ENCODE peak calls at places on chromosomes 16 and 17, in four cellular contexts. Z is mammary epithelial cell, S is Karpas-422, T is SK-N-SH. N is an unnamed sample.

GRCh38 chr17:57604771-57605733 is 140.0 kb downstream of the CCDC182 start:
- DNase-seq in Z (no peak), S (peak), T (peak), N (no peak)

GRCh38 chr16:71520550-71520949 is 5.7 kb upstream of the CHST4 start:
- DNase-seq in Z (peak), S (no peak), T (no peak), N (no peak)

GRCh38 chr17:43674394-43674793 is 12.7 kb upstream of the MEOX1 start:
- DNase-seq in Z (no peak), S (no peak), T (no peak), N (no peak)

GRCh38 chr17:47778184-47778635 is 43.4 kb downstream of the OSBPL7 start:
- DNase-seq in Z (no peak), S (no peak), T (no peak), N (no peak)

GRCh38 chr17:538096-538973 is 176.3 kb downstream of the VPS53 start:
- DNase-seq in Z (no peak), S (no peak), T (no peak), N (no peak)

GRCh38 chr17:63694974-63695773 is 4.8 kb downstream of the LIMD2 start:
- DNase-seq in Z (no peak), S (peak), T (no peak), N (peak)

GRCh38 chr17:19534562-19535149 is 1.0 kb downstream of the SLC47A1 start:
- DNase-seq in Z (peak), S (no peak), T (no peak), N (no peak)

GRCh38 chr16:16159662-16160061 is 63.6 kb downstream of the ABCC6 start:
- DNase-seq in Z (no peak), S (no peak), T (no peak), N (no peak)

GRCh38 chr17:79294459-79295071 is 219.9 kb downstream of the ENGASE start:
- DNase-seq in Z (peak), S (peak), T (no peak), N (peak)

GRCh38 chr16:81432899-81433560 is 11.6 kb upstream of the CMIP start:
- DNase-seq in Z (no peak), S (no peak), T (no peak), N (no peak)

GRCh38 chr16:66480265-66481080 is 53.4 kb downstream of the BEAN1 start:
- DNase-seq in Z (peak), S (no peak), T (no peak), N (no peak)

GRCh38 chr17:45129426-45129939 is 2.8 kb downstream of the PLCD3 start:
- DNase-seq in Z (no peak), S (no peak), T (no peak), N (peak)

GRCh38 chr17:38729368-38729885 is 714 bp upstream of the CISD3 start:
- DNase-seq in Z (no peak), S (no peak), T (no peak), N (no peak)

GRCh38 chr16:84449156-84450140 is 55.0 kb downstream of the MEAK7 start:
- DNase-seq in Z (no peak), S (no peak), T (no peak), N (peak)

GRCh38 chr16:35181422-35182030 is 1722.1 kb downstream of the TP53TG3F start:
- DNase-seq in Z (no peak), S (no peak), T (no peak), N (no peak)

GRCh38 chr16:5042574-5043171 is 8.9 kb upstream of the NAGPA start:
- DNase-seq in Z (peak), S (no peak), T (no peak), N (peak)

GRCh38 chr16:19089410-19089955 is 22.1 kb downstream of the COQ7 start:
- DNase-seq in Z (no peak), S (peak), T (no peak), N (no peak)

GRCh38 chr17:39653662-39654331 is 11.4 kb upstream of the TCAP start:
- DNase-seq in Z (no peak), S (peak), T (peak), N (peak)

GRCh38 chr17:63492940-63493339 is 16.1 kb downstream of the ACE start:
- DNase-seq in Z (no peak), S (no peak), T (no peak), N (no peak)

GRCh38 chr16:47228241-47228640 is 84.5 kb upstream of the NETO2 start:
- DNase-seq in Z (no peak), S (no peak), T (no peak), N (no peak)

GRCh38 chr16:74936902-74937560 is 47.9 kb downstream of the WDR59 start:
- DNase-seq in Z (peak), S (no peak), T (no peak), N (no peak)

GRCh38 chr16:46929378-46930332 is 43.8 kb downstream of the DNAJA2 start:
- DNase-seq in Z (peak), S (peak), T (peak), N (peak)

GRCh38 chr17:30172560-30172959 is 55.9 kb downstream of the NSRP1 start:
- DNase-seq in Z (no peak), S (no peak), T (no peak), N (no peak)

GRCh38 chr17:75046583-75047289 is at the start of the genes ATP5PD and KCTD2:
- DNase-seq in Z (peak), S (peak), T (peak), N (peak)

GRCh38 chr17:75051941-75052340 is 4.9 kb downstream of the KCTD2 start:
- DNase-seq in Z (no peak), S (no peak), T (no peak), N (no peak)

GRCh38 chr17:75049057-75049456 is 2.0 kb downstream of the KCTD2 start:
- DNase-seq in Z (no peak), S (no peak), T (no peak), N (no peak)

GRCh38 chr17:75047398-75048098 is 523 bp downstream of the KCTD2 start:
- DNase-seq in Z (no peak), S (peak), T (no peak), N (peak)

DNA sequence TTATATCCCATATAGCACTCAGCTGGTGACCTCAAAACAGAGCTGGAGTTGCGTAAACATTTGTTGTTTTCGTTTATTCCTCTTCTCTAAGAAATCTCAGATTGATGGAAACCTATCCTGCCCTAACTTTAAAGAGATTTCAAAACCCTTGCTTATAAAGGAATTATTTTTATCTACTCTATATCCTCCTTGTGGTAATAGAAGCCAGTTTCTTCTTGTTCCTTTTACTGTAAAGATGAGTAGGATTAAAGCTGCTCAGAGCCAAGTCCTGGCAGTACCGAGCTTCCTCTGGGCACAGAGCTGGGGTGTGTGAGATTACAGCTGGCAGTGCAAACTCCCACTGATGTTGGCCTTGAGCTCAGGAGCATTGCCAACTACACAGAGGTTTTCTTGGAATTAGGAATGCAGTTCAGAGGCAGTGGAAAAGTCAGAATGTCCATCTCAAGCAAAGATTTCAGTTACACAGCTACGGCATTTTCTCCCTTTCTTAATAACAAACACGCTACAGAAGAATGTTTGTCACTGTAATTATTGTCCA is 1.4 kb downstream of the KCTD2 start:
- DNase-seq in Z (no peak), S (no peak), T (no peak), N (no peak)
- H3K9ac ChIP-seq in Z (peak), S (peak), T (peak), N (no peak)

GRCh38 chr17:2083613-2084128 is 28.8 kb downstream of the HIC1 start:
- DNase-seq in Z (no peak), S (no peak), T (no peak), N (no peak)
- H3K9ac ChIP-seq in Z (no peak), S (peak), T (no peak), N (no peak)

GRCh38 chr16:1613728-1614225 is 1.6 kb downstream of the CRAMP1 start:
- DNase-seq in Z (peak), S (peak), T (no peak), N (peak)
- H3K9ac ChIP-seq in Z (peak), S (peak), T (peak), N (peak)

GRCh38 chr17:75845058-75845711 is 981 bp upstream of the UNC13D start:
- DNase-seq in Z (peak), S (peak), T (peak), N (peak)
- H3K9ac ChIP-seq in Z (no peak), S (peak), T (no peak), N (no peak)

GRCh38 chr17:4479982-4480751 is 18.5 kb upstream of the SPNS2 start:
- DNase-seq in Z (no peak), S (no peak), T (no peak), N (no peak)
- H3K9ac ChIP-seq in Z (no peak), S (no peak), T (no peak), N (no peak)

DNA sequence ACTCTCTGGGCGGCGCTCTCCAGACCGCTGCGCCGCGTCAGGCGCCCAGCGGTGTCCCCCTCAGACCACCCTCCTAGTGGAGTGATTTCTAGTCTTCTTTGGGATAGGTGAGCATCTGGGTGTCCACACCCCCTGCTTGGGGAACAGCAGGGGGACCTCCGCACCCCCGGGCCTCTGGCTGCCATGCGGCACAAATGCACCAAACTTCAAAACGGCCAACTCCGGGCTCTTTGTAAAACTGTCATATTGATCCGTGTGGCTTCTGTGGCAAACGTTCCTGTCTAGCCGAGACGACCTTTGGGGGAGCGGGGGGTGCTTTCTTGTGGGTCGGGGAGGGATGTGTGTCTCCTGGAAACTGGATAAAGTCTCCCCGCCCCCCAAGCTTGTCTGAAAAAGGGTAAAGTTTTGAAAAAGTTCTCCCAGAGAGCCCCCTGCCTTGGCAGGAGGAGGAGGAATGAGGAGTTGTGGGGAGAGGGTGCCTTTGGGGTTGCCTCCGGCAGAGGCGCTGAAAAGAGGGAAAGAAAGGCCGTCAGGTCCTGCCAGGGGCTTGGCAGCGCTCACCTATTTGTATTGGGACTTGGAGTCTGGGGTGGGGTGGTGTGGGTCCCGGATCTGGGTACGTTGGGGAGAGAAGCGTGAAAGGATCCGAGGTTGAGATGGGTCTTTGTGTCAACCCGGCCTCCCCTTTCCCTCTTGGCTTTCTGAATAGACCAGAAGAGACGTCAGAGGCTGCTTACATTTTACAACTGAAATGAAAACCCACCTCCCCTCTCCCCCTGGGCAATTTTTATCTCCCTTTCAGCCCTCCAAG is 2.2 kb upstream of the CHD3 start:
- DNase-seq in Z (peak), S (peak), T (peak), N (peak)
- H3K9ac ChIP-seq in Z (peak), S (peak), T (peak), N (peak)

GRCh38 chr17:31515226-31515759 is 123.8 kb downstream of the RAB11FIP4 start:
- DNase-seq in Z (no peak), S (no peak), T (no peak), N (no peak)

GRCh38 chr17:31512104-31512740 is 120.7 kb downstream of the RAB11FIP4 start:
- DNase-seq in Z (no peak), S (no peak), T (no peak), N (no peak)

GRCh38 chr17:31512796-31513195 is 121.3 kb downstream of the RAB11FIP4 start:
- DNase-seq in Z (no peak), S (no peak), T (no peak), N (no peak)

GRCh38 chr17:31511583-31511982 is 120.1 kb downstream of the RAB11FIP4 start:
- DNase-seq in Z (no peak), S (no peak), T (no peak), N (no peak)

GRCh38 chr17:31513731-31514427 is 122.4 kb downstream of the RAB11FIP4 start:
- DNase-seq in Z (no peak), S (no peak), T (no peak), N (no peak)
- H3K9ac ChIP-seq in Z (no peak), S (no peak), T (no peak), N (no peak)

GRCh38 chr17:16131593-16131992 is 83.7 kb downstream of the NCOR1 start:
- DNase-seq in Z (no peak), S (no peak), T (no peak), N (no peak)

GRCh38 chr17:16123531-16123930 is 91.8 kb downstream of the NCOR1 start:
- DNase-seq in Z (no peak), S (no peak), T (no peak), N (no peak)

GRCh38 chr17:16129844-16130243 is 85.5 kb downstream of the NCOR1 start:
- DNase-seq in Z (no peak), S (no peak), T (no peak), N (no peak)

DNA sequence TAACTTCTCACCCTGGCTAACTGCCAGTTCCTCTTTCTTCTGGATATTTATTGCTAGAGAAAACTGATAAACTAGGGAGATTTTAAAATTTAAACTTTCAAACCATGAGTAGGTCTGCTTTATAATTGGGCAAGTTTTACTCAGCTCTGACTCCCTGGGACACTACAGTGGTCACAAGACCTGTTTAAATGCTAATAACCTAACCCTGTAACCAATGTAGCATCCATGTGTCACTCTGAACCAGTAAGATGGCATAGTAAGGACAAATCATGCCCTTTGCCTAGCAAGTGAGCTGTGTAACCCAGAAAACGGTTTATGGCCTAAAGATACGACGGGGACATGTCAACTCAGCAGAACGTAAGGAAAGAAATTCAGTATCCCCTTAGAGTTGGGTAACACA is 85.9 kb downstream of the NCOR1 start:
- DNase-seq in Z (no peak), S (no peak), T (no peak), N (no peak)
- H3K9ac ChIP-seq in Z (no peak), S (no peak), T (no peak), N (no peak)

GRCh38 chr17:3658784-3659449 is 9.5 kb downstream of the TAX1BP3 start:
- DNase-seq in Z (no peak), S (no peak), T (no peak), N (peak)
- H3K9ac ChIP-seq in Z (no peak), S (no peak), T (no peak), N (no peak)